ENCODE peak calls at places on chromosomes 6 and 20, in seven cellular contexts. G, T, S, H, P, M and J are unnamed samples. For H3K27me3, the result is how much of the 10 kb centered on the place peaks cover.

GRCh38 chr20:19100975-19101374 is 111.5 kb upstream of the SLC24A3 start:
- DNase-seq in G (no peak), H (no peak), S (no peak), P (no peak), M (no peak), T (no peak), J (no peak)

GRCh38 chr6:154298297-154298696 is 58.3 kb downstream of the IPCEF1 start:
- DNase-seq in P (no peak), T (no peak), S (no peak), H (no peak), M (no peak), G (no peak), J (peak)

GRCh38 chr6:78850621-78851020 is 16.7 kb upstream of the IRAK1BP1 start:
- DNase-seq in T (no peak), H (no peak), S (no peak), P (no peak), M (no peak), G (no peak), J (no peak)

GRCh38 chr6:9979996-9980395 is 434.9 kb downstream of the TFAP2A start:
- DNase-seq in T (no peak), G (no peak), H (no peak), M (no peak), P (no peak), S (no peak), J (no peak)

GRCh38 chr6:67683960-67684359 is 951.1 kb upstream of the ADGRB3 start:
- DNase-seq in G (no peak), T (no peak), P (no peak), H (no peak), M (no peak), S (no peak), J (no peak)

GRCh38 chr6:99606670-99607415 is at the start of gene PRDM13:
- DNase-seq in M (no peak), G (no peak), T (no peak), P (no peak), S (no peak), H (no peak), J (no peak)

GRCh38 chr6:106547053-106547414 is 82.3 kb downstream of the RTN4IP1 start:
- DNase-seq in G (no peak), H (no peak), T (no peak), M (no peak), P (no peak), S (no peak), J (no peak)

GRCh38 chr6:87504440-87504839 is 31.7 kb downstream of the SLC35A1 start:
- DNase-seq in S (no peak), G (no peak), H (no peak), P (no peak), T (no peak), M (no peak), J (no peak)

GRCh38 chr20:22984008-22984407 is 51.1 kb upstream of the SSTR4 start:
- DNase-seq in T (no peak), P (no peak), G (no peak), S (no peak), M (no peak), H (no peak), J (no peak)

GRCh38 chr6:118660218-118660569 is 8.8 kb upstream of the CEP85L start:
- DNase-seq in P (no peak), H (no peak), M (no peak), S (no peak), G (no peak), T (no peak), J (no peak)

GRCh38 chr6:163262080-163262479 is 152.4 kb upstream of the QKI start:
- DNase-seq in P (no peak), S (no peak), M (no peak), H (no peak), T (no peak), G (no peak), J (no peak)

GRCh38 chr6:16296061-16296670 is 57.8 kb downstream of the GMPR start:
- DNase-seq in M (no peak), P (peak), H (no peak), S (no peak), T (no peak), G (no peak), J (no peak)

GRCh38 chr6:117449549-117450439 is 24.1 kb upstream of the ROS1 start:
- DNase-seq in P (no peak), G (no peak), T (peak), S (no peak), H (peak), M (no peak), J (peak)

GRCh38 chr6:42762338-42762929 is 16.5 kb upstream of the TBCC start:
- DNase-seq in P (no peak), M (no peak), G (no peak), S (no peak), T (no peak), H (no peak), J (no peak)

GRCh38 chr20:39627765-39628164 is 665.6 kb downstream of the DHX35 start:
- DNase-seq in T (no peak), P (no peak), S (no peak), H (no peak), G (no peak), M (no peak), J (no peak)

GRCh38 chr6:159577564-159577963 is 115.5 kb downstream of the SOD2 start:
- DNase-seq in T (no peak), H (no peak), P (no peak), M (no peak), G (no peak), S (no peak), J (no peak)

GRCh38 chr6:81589465-81590313 is 162.8 kb downstream of the TENT5A start:
- DNase-seq in S (no peak), P (no peak), H (no peak), T (peak), G (peak), M (no peak), J (no peak)

GRCh38 chr6:10962673-10963072 is 75.8 kb downstream of the SYCP2L start:
- DNase-seq in G (no peak), H (no peak), P (no peak), M (no peak), T (no peak), S (no peak), J (no peak)

GRCh38 chr6:84408028-84408427 is 180.6 kb upstream of the CEP162 start:
- DNase-seq in M (no peak), T (no peak), S (no peak), P (no peak), H (no peak), G (no peak), J (no peak)

GRCh38 chr6:124885171-124885570 is 77.1 kb upstream of the RNF217 start:
- DNase-seq in G (no peak), S (no peak), M (no peak), P (no peak), T (no peak), H (no peak), J (no peak)

GRCh38 chr20:8757146-8757545 is 311.7 kb upstream of the PLCB4 start:
- DNase-seq in S (no peak), G (no peak), P (no peak), T (no peak), H (no peak), M (no peak), J (no peak)

GRCh38 chr20:58852559-58853271 is at the start of gene GNAS:
- DNase-seq in H (peak), T (no peak), M (peak), G (peak), S (no peak), P (no peak), J (peak)

GRCh38 chr6:78911218-78911617 is 43.9 kb downstream of the IRAK1BP1 start:
- DNase-seq in H (no peak), P (no peak), T (no peak), S (no peak), G (no peak), M (no peak), J (no peak)

GRCh38 chr6:48825501-48826317 is 637.3 kb downstream of the MMUT start:
- DNase-seq in S (no peak), T (no peak), M (no peak), P (no peak), H (no peak), G (no peak), J (no peak)

GRCh38 chr6:53300656-53301551 is 47.8 kb downstream of the ELOVL5 start:
- DNase-seq in T (no peak), P (peak), H (no peak), G (peak), S (no peak), M (peak), J (no peak)

GRCh38 chr20:8389381-8390368 is 257.6 kb downstream of the PLCB1 start:
- DNase-seq in G (no peak), S (no peak), M (no peak), P (no peak), H (no peak), T (no peak), J (no peak)

DNA sequence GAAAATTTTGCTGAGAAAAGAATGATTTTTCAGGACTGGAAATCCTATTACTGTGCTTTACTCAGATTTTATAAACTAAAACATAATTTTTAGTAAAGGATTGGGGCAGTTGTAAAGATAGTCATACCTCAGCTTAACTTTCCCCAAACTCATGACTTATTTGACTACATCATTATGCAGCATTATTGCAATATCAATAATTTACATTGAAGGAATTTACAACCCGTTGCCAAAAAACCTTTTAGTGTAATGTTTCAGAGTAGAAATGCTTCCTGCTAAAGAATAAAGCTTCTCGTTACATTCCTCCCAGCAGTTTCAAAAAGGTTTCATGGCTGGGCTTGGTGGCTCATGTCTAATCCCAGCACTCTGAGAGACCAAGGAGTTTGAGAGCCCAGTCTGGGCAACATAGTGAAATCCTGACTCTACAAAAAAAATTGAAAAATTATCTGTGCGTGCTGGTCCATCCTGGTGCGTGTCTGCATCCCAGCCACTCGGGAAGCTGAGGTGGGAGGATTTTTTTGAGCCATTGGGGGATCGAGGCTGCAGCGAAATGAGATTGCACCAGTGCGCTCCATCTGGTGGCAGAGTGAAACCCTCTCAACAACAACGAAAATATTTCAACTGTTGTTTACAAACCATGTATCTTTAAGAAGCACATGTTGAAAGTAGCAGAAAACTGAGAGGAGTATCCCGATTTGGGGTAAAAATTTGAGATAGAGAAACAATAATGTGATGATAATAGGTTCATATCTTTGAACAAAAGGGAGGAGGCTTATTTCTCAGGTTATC is 4.4 kb downstream of the AMD1 start:
- DNase-seq in T (no peak), P (peak), S (no peak), H (no peak), M (no peak), G (no peak), J (no peak)
- H3K4me3 ChIP-seq in T (no peak), P (peak), S (no peak), H (no peak), M (peak), G (peak), J (peak)

GRCh38 chr6:161444464-161444863 is 170.6 kb upstream of the AGPAT4 start:
- DNase-seq in T (no peak), G (peak), H (peak), P (peak), M (no peak), S (no peak), J (no peak)
- TF ChIP-seq CTCF in T (no peak), G (no peak), H (no peak), P (peak), M (no peak), S (no peak), J (no peak)

GRCh38 chr6:170176621-170177382 is 114.1 kb downstream of the DLL1 start:
- DNase-seq in T (no peak), H (peak), M (no peak), G (no peak), S (no peak), P (peak), J (no peak)

GRCh38 chr6:170177383-170178265 is 113.3 kb downstream of the DLL1 start:
- DNase-seq in P (peak), G (no peak), H (peak), M (no peak), T (peak), S (no peak), J (no peak)

GRCh38 chr6:170178561-170179477 is 112.1 kb downstream of the DLL1 start:
- DNase-seq in S (peak), M (no peak), P (no peak), T (peak), H (peak), G (no peak), J (no peak)

GRCh38 chr6:170179925-170180324 is 111.0 kb downstream of the DLL1 start:
- DNase-seq in M (no peak), S (no peak), H (no peak), G (no peak), T (no peak), P (peak), J (no peak)

DNA sequence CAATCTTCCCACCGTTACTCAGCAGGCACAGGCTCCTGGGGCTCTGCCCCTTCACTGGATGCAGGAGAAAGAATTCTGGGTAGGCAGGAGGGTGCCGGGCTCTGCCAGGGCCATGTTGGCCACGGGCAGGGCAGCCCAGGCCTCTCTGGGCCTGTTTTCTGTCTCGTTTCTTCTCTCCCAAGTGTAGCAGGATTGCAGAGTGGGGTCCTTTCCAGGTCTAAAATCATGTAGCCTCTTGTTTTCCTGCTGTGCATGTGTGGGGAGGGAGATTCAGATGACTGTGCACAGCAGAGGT is 112.7 kb downstream of the DLL1 start:
- DNase-seq in T (no peak), H (no peak), S (no peak), M (no peak), G (no peak), P (no peak), J (no peak)
- H3K27me3 ChIP-seq in T (under half), H (under half), S (under half), M (under half), G (under half), P (under half), J (under half)

GRCh38 chr6:26184492-26184891 is 97.3 kb downstream of the HFE start:
- DNase-seq in S (no peak), H (no peak), G (no peak), T (no peak), M (no peak), P (no peak), J (no peak)
- H3K4me3 ChIP-seq in S (peak), H (peak), G (peak), T (no peak), M (no peak), P (peak), J (peak)

GRCh38 chr6:55009114-55009513 is 162.5 kb downstream of the FAM83B start:
- DNase-seq in P (no peak), T (no peak), G (no peak), M (peak), S (no peak), H (no peak), J (no peak)

GRCh38 chr6:55016261-55016660 is 158.1 kb upstream of the HCRTR2 start:
- DNase-seq in M (no peak), P (no peak), T (no peak), H (no peak), G (no peak), S (no peak), J (no peak)

GRCh38 chr6:55012454-55012853 is 161.9 kb upstream of the HCRTR2 start:
- DNase-seq in M (no peak), S (no peak), T (no peak), G (no peak), P (no peak), H (no peak), J (no peak)

GRCh38 chr6:55014321-55015088 is 159.8 kb upstream of the HCRTR2 start:
- DNase-seq in G (no peak), T (no peak), M (no peak), H (no peak), P (no peak), S (no peak), J (no peak)

GRCh38 chr6:55011034-55011433 is 163.3 kb upstream of the HCRTR2 start:
- DNase-seq in P (no peak), T (no peak), M (no peak), S (no peak), H (no peak), G (no peak), J (no peak)
- TF ChIP-seq CTCF in P (no peak), T (no peak), M (no peak), S (no peak), H (no peak), G (no peak), J (peak)

DNA sequence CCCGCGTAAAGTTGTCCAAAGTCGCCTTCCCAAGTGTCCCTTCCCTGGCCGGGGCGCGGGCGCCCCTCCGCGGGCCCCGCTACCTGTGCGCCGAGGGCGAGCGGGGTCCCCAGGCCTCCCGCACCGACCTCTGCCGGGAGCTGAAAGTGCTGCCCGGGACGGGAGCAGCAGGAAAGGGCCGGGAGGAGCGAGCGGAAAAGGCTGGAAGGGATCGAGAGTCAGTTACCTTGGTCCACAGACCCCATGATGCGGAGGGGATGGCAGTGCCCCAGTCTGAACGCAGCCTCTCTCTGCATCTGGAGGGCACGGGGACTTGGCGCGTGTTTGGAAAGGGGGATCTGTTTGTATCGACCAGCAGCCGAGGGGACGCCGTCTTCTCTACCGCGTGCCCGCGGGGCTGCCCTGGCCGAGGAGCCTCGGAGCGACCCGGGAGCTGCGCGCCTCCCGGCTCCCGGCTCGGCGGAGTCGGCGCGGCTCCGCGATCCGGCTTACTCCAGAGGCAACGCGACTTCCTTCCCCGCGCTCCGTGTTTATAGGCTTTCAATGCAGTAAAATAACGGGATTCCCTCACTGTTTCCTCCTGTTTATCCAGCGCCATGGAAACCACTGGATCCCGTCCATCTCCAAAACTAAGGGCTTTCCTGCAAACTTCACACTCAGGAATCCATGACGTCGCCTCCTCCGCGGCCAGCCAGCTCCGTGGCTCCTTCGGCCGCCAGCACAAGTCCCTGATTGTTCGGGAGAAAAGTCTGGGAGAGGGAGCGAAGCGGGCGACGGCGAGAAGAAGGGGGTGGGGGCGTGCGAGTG is 20.0 kb upstream of the NFATC2 start:
- DNase-seq in M (peak), G (peak), S (peak), T (peak), H (peak), P (no peak), J (no peak)
- H3K27me3 ChIP-seq in M (half or more), G (half or more), S (under half), T (under half), H (under half), P (under half), J (under half)